ENCODE peak calls at places on chromosomes 16 and 17, in five cellular contexts. E is aorta, W is psoas muscle, B is cardiac muscle cell, P is tibial artery. Z is an unnamed sample.

GRCh38 chr16:74448990-74449389 is 27.7 kb upstream of the CLEC18B start:
- DNase-seq in E (no peak), W (peak; percentile 50), B (peak; percentile 97), P (peak; percentile 86), Z (peak; percentile 85)

GRCh38 chr17:60160829-60161501 is 11.2 kb downstream of the CA4 start:
- DNase-seq in E (no peak), W (no peak), B (no peak), P (no peak), Z (no peak)

GRCh38 chr17:61285483-61286320 is 113.9 kb upstream of the TBX2 start:
- DNase-seq in E (no peak), W (peak; percentile 18), B (peak; percentile 67), P (no peak), Z (peak; percentile 53)

GRCh38 chr17:58316260-58316960 is 12.2 kb downstream of the TSPOAP1 start:
- DNase-seq in E (peak; percentile 51), W (no peak), B (no peak), P (peak; percentile 13), Z (no peak)

GRCh38 chr16:4626396-4626795 is 1.8 kb downstream of the MGRN1 start:
- DNase-seq in E (no peak), W (no peak), B (no peak), P (no peak), Z (no peak)

GRCh38 chr16:84446086-84446485 is 58.4 kb downstream of the MEAK7 start:
- DNase-seq in E (no peak), W (no peak), B (peak; percentile 13), P (no peak), Z (no peak)

GRCh38 chr16:87117936-87118335 is 199.3 kb downstream of the C16orf95 start:
- DNase-seq in E (no peak), W (no peak), B (no peak), P (no peak), Z (no peak)

GRCh38 chr17:50052241-50052788 is 3.6 kb upstream of the ITGA3 start:
- DNase-seq in E (no peak), W (no peak), B (no peak), P (no peak), Z (no peak)

GRCh38 chr16:6897910-6898475 is 434.7 kb upstream of the RBFOX1 start:
- DNase-seq in E (no peak), W (no peak), B (no peak), P (no peak), Z (no peak)

GRCh38 chr17:28712037-28712704 is 483 bp upstream of the PROCA1 start:
- DNase-seq in E (peak; percentile 84), W (peak; percentile 46), B (peak; percentile 51), P (peak; percentile 38), Z (peak; percentile 66)

GRCh38 chr16:20404637-20405036 is at the start of gene PDILT:
- DNase-seq in E (no peak), W (no peak), B (no peak), P (no peak), Z (no peak)

GRCh38 chr16:70661918-70662641 is 15.7 kb downstream of the IL34 start:
- DNase-seq in E (peak; percentile 75), W (no peak), B (peak; percentile 76), P (no peak), Z (no peak)

GRCh38 chr16:84503751-84504395 is 586 bp downstream of the MEAK7 start:
- DNase-seq in E (peak; percentile 34), W (no peak), B (no peak), P (no peak), Z (peak; percentile 42)

GRCh38 chr16:57007530-57007929 is 18.2 kb downstream of the NLRC5 start:
- DNase-seq in E (no peak), W (no peak), B (no peak), P (no peak), Z (no peak)

GRCh38 chr17:70295329-70295728 is 126.0 kb downstream of the KCNJ2 start:
- DNase-seq in E (no peak), W (no peak), B (peak; percentile 59), P (no peak), Z (no peak)

GRCh38 chr17:59669944-59670343 is 37.3 kb downstream of the PTRH2 start:
- DNase-seq in E (no peak), W (no peak), B (no peak), P (no peak), Z (no peak)

GRCh38 chr17:75344664-75345063 is 55.4 kb upstream of the SLC25A19 start:
- DNase-seq in E (no peak), W (no peak), B (no peak), P (no peak), Z (no peak)

GRCh38 chr17:6666077-6666521 is 14.5 kb downstream of the C17orf100 start:
- DNase-seq in E (peak; percentile 82), W (peak; percentile 61), B (peak; percentile 89), P (peak; percentile 69), Z (peak; percentile 75)

DNA sequence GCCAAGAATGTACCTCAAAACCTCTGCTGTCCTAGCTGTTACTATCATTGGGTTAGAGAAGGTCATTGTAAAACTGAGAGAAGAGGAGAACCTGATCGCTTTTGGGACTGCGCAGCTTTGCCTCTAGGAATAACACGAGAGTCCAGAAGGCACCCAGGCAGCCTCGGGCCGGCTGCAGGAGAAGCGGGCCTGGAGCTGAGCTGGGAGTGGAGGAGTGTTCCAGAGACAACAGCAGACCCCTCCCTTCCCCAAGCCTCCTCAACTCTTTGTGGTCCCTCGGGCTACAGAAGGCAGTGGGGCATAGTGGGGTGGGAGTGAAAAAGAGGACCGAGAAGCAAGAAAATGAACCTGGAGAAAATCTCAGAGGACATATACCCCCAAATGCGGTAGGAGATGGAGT is 13.1 kb upstream of the HOXB2 start:
- DNase-seq in E (no peak), W (no peak), B (no peak), P (no peak), Z (no peak)
- H3K4me3 ChIP-seq in E (no peak overlapping the region), W (no peak overlapping the region), B (no peak overlapping the region), P (no peak overlapping the region), Z (no peak overlapping the region)

GRCh38 chr17:35252646-35253045 is 9.8 kb downstream of the SLFN5 start:
- DNase-seq in E (no peak), W (no peak), B (peak; percentile 51), P (peak; percentile 45), Z (no peak)
- H3K4me1 ChIP-seq in E (peaks cover 2% of the 10 kb centered on the region), W (peaks cover 22% of the 10 kb centered on the region), B (no peaks in the 10 kb centered on the region), P (no peaks in the 10 kb centered on the region), Z (peaks cover 11% of the 10 kb centered on the region)

DNA sequence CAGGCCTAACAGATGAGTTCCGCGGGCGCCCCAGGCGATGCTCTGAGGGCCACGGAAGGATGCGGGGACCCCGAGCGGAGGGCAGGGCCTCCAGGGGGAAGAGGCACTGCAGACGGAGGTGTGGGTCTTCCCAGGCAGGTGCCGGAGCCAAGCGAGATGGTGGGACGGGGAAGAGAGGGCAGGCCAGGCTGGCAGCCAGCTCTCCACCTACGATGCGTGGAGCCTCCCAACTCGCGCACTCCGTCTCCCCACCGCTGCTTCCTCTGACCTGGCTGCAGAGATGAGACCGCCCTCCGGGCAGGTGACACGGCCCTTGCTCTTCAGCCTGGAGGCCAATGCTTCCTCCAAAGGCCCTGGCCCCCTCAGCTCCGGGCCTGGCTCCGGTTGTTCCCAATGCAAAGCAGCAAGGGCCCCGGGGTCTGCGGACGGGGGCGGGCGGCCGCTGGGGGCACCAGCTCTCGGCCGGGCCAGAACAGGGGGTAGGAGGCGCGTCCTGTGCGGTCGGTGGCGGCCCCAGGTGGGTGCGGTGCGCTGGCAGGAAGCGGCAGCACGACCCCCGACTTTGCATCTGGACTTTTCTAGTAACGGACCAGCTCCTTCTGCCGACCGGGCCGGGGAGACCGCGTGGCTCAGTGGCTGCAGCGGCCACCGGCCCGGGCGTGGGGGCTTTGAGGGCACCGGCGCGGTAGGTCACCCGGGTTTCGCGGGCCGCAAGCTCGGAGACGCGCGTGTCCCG is 1.5 kb upstream of the SOX8 start:
- DNase-seq in E (no peak), W (no peak), B (no peak), P (no peak), Z (no peak)
- H3K4me3 ChIP-seq in E (no peak overlapping the region), W (peak overlapping the region; percentile 61), B (peak overlapping the region; percentile 46), P (peak overlapping the region; percentile 47), Z (peak overlapping the region; percentile 58)

DNA sequence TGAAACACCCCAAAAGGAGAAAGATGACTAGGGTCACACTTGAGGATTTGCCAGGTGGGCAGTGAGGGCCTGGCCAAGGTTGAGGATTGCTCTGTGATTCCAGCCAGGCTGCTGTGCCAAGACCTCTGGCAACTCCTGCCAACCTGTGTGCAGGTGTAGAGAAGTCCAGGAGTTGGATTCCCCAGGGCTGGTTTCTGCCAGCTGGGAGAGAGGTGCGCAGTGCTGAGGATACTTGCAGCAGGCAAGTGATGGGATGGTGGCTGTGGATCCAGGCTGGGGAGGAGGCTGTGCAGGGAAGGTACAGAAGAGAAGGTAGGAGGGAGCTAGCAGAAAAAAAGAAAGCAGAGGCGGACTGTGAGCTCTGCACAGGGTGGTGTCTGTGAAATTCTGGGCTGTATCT is 6.6 kb downstream of the RIPOR1 start:
- DNase-seq in E (no peak), W (no peak), B (no peak), P (no peak), Z (no peak)
- H3K4me1 ChIP-seq in E (no peaks in the 10 kb centered on the region), W (peaks cover 35% of the 10 kb centered on the region), B (peaks cover 14% of the 10 kb centered on the region), P (no peaks in the 10 kb centered on the region), Z (peaks cover 37% of the 10 kb centered on the region)

GRCh38 chr16:88936913-88937666 is 39.9 kb downstream of the CBFA2T3 start:
- DNase-seq in E (no peak), W (peak; percentile 11), B (no peak), P (no peak), Z (no peak)
- H3K4me3 ChIP-seq in E (no peak overlapping the region), W (peak overlapping the region; percentile 2), B (no peak overlapping the region), P (no peak overlapping the region), Z (peak overlapping the region; percentile 12)

GRCh38 chr16:17246577-17246885 is 224.2 kb downstream of the XYLT1 start:
- DNase-seq in E (no peak), W (no peak), B (no peak), P (no peak), Z (no peak)

GRCh38 chr16:17252064-17252463 is 218.7 kb downstream of the XYLT1 start:
- DNase-seq in E (no peak), W (no peak), B (no peak), P (no peak), Z (no peak)

GRCh38 chr16:17245727-17246576 is 224.8 kb downstream of the XYLT1 start:
- DNase-seq in E (no peak), W (no peak), B (no peak), P (no peak), Z (no peak)

GRCh38 chr16:17246974-17247718 is 223.6 kb downstream of the XYLT1 start:
- DNase-seq in E (no peak), W (no peak), B (no peak), P (no peak), Z (no peak)

DNA sequence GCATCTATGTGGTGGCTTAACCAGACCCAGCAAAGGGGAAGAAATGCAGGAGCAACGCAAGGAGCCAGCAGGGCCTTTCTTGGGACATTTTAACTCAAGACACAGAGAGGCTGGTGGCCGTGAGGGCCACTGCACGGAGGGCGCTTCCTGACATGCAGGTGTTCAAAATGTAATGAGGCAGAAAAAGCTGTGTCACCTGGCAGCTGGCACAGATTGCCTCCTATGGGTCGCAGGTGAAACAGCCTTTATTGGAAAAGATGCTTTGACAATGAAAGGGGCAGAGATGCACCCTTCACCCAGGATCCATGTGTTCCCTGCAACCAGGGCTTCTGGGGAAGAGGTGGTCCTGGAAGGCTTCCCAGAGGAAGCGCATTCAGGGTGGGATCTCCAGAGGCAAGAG is 219.3 kb downstream of the XYLT1 start:
- DNase-seq in E (no peak), W (no peak), B (no peak), P (no peak), Z (no peak)
- H3K4me1 ChIP-seq in E (no peaks in the 10 kb centered on the region), W (no peaks in the 10 kb centered on the region), B (no peaks in the 10 kb centered on the region), P (no peaks in the 10 kb centered on the region), Z (no peaks in the 10 kb centered on the region)